ENCODE peak calls at places on chromosomes 7 and 10, in five cellular contexts. One of them, this sample, is unnamed.
A peak's percentile ranks its signal among the peaks of the same experiment; 100 is the strongest.

GRCh38 chr7:36875794-36876193 is 151.5 kb upstream of the AOAH start:
- DNase-seq in A172: no peak
- DNase-seq in AG08396: no peak
- DNase-seq in stimulated activated CD8-positive, alpha-beta memory T cell treated with anti-CD3 and anti-CD28 coated beads, Interleukin-2, amount 100 ng/mL, for 48 hours: no peak
- DNase-seq in naive thymus-derived CD8-positive, alpha-beta T cell: no peak
- DNase-seq in this sample: no peak

GRCh38 chr7:77269360-77270075 is 69.9 kb upstream of the FGL2 start:
- DNase-seq in naive thymus-derived CD8-positive, alpha-beta T cell: no peak
- DNase-seq in stimulated activated CD8-positive, alpha-beta memory T cell treated with anti-CD3 and anti-CD28 coated beads, Interleukin-2, amount 100 ng/mL, for 48 hours: no peak
- DNase-seq in A172: no peak
- DNase-seq in AG08396: no peak
- DNase-seq in this sample: no peak

GRCh38 chr10:63703113-63703670 is 182.0 kb downstream of the REEP3 start:
- DNase-seq in naive thymus-derived CD8-positive, alpha-beta T cell: no peak
- DNase-seq in A172: no peak
- DNase-seq in stimulated activated CD8-positive, alpha-beta memory T cell treated with anti-CD3 and anti-CD28 coated beads, Interleukin-2, amount 100 ng/mL, for 48 hours: no peak
- DNase-seq in AG08396: no peak
- DNase-seq in this sample: peak; percentile 67

GRCh38 chr10:46287846-46288480 is 1.2 kb downstream of the ANTXRL start:
- DNase-seq in naive thymus-derived CD8-positive, alpha-beta T cell: no peak
- DNase-seq in A172: no peak
- DNase-seq in AG08396: no peak
- DNase-seq in stimulated activated CD8-positive, alpha-beta memory T cell treated with anti-CD3 and anti-CD28 coated beads, Interleukin-2, amount 100 ng/mL, for 48 hours: no peak
- DNase-seq in this sample: no peak

GRCh38 chr10:75398630-75399460 is 2.7 kb downstream of the ZNF503 start:
- DNase-seq in stimulated activated CD8-positive, alpha-beta memory T cell treated with anti-CD3 and anti-CD28 coated beads, Interleukin-2, amount 100 ng/mL, for 48 hours: no peak
- DNase-seq in naive thymus-derived CD8-positive, alpha-beta T cell: no peak
- DNase-seq in A172: no peak
- DNase-seq in AG08396: peak; percentile 46
- DNase-seq in this sample: no peak

GRCh38 chr10:113412161-113412560 is 140.7 kb upstream of the HABP2 start:
- DNase-seq in stimulated activated CD8-positive, alpha-beta memory T cell treated with anti-CD3 and anti-CD28 coated beads, Interleukin-2, amount 100 ng/mL, for 48 hours: no peak
- DNase-seq in naive thymus-derived CD8-positive, alpha-beta T cell: no peak
- DNase-seq in AG08396: no peak
- DNase-seq in A172: no peak
- DNase-seq in this sample: no peak

GRCh38 chr10:125123363-125124113 is 36.8 kb downstream of the CTBP2 start:
- DNase-seq in naive thymus-derived CD8-positive, alpha-beta T cell: no peak
- DNase-seq in A172: peak; percentile 86
- DNase-seq in stimulated activated CD8-positive, alpha-beta memory T cell treated with anti-CD3 and anti-CD28 coated beads, Interleukin-2, amount 100 ng/mL, for 48 hours: no peak
- DNase-seq in AG08396: peak; percentile 83
- DNase-seq in this sample: no peak

GRCh38 chr7:135862586-135863361 is 114.2 kb upstream of the FAM180A start:
- DNase-seq in AG08396: no peak
- DNase-seq in naive thymus-derived CD8-positive, alpha-beta T cell: no peak
- DNase-seq in A172: no peak
- DNase-seq in stimulated activated CD8-positive, alpha-beta memory T cell treated with anti-CD3 and anti-CD28 coated beads, Interleukin-2, amount 100 ng/mL, for 48 hours: no peak
- DNase-seq in this sample: no peak

GRCh38 chr10:68900427-68901105 is 549 bp upstream of the DDX50 start:
- DNase-seq in A172: no peak
- DNase-seq in naive thymus-derived CD8-positive, alpha-beta T cell: no peak
- DNase-seq in AG08396: no peak
- DNase-seq in stimulated activated CD8-positive, alpha-beta memory T cell treated with anti-CD3 and anti-CD28 coated beads, Interleukin-2, amount 100 ng/mL, for 48 hours: peak; percentile 45
- DNase-seq in this sample: no peak

GRCh38 chr10:119871881-119872609 is 598 bp downstream of the MCMBP start:
- DNase-seq in stimulated activated CD8-positive, alpha-beta memory T cell treated with anti-CD3 and anti-CD28 coated beads, Interleukin-2, amount 100 ng/mL, for 48 hours: peak; percentile 44
- DNase-seq in AG08396: peak; percentile 39
- DNase-seq in naive thymus-derived CD8-positive, alpha-beta T cell: peak; percentile 56
- DNase-seq in A172: peak; percentile 32
- DNase-seq in this sample: peak; percentile 43

GRCh38 chr10:95480901-95481491 is 80.2 kb downstream of the SORBS1 start:
- DNase-seq in stimulated activated CD8-positive, alpha-beta memory T cell treated with anti-CD3 and anti-CD28 coated beads, Interleukin-2, amount 100 ng/mL, for 48 hours: no peak
- DNase-seq in naive thymus-derived CD8-positive, alpha-beta T cell: no peak
- DNase-seq in AG08396: no peak
- DNase-seq in A172: no peak
- DNase-seq in this sample: no peak

GRCh38 chr10:5632430-5632829 is 34.0 kb downstream of the ASB13 start:
- DNase-seq in AG08396: no peak
- DNase-seq in naive thymus-derived CD8-positive, alpha-beta T cell: no peak
- DNase-seq in A172: peak; percentile 11
- DNase-seq in stimulated activated CD8-positive, alpha-beta memory T cell treated with anti-CD3 and anti-CD28 coated beads, Interleukin-2, amount 100 ng/mL, for 48 hours: no peak
- DNase-seq in this sample: no peak

GRCh38 chr7:84236398-84236797 is 41.8 kb upstream of the SEMA3A start:
- DNase-seq in stimulated activated CD8-positive, alpha-beta memory T cell treated with anti-CD3 and anti-CD28 coated beads, Interleukin-2, amount 100 ng/mL, for 48 hours: no peak
- DNase-seq in naive thymus-derived CD8-positive, alpha-beta T cell: no peak
- DNase-seq in AG08396: no peak
- DNase-seq in A172: peak; percentile 21
- DNase-seq in this sample: no peak

GRCh38 chr10:35924726-35925125 is 282.6 kb upstream of the FZD8 start:
- DNase-seq in stimulated activated CD8-positive, alpha-beta memory T cell treated with anti-CD3 and anti-CD28 coated beads, Interleukin-2, amount 100 ng/mL, for 48 hours: no peak
- DNase-seq in naive thymus-derived CD8-positive, alpha-beta T cell: no peak
- DNase-seq in A172: no peak
- DNase-seq in AG08396: no peak
- DNase-seq in this sample: no peak

GRCh38 chr10:70761031-70761601 is 24.1 kb downstream of the TBATA start:
- DNase-seq in A172: no peak
- DNase-seq in naive thymus-derived CD8-positive, alpha-beta T cell: no peak
- DNase-seq in stimulated activated CD8-positive, alpha-beta memory T cell treated with anti-CD3 and anti-CD28 coated beads, Interleukin-2, amount 100 ng/mL, for 48 hours: no peak
- DNase-seq in AG08396: no peak
- DNase-seq in this sample: no peak

GRCh38 chr10:120593693-120594092 is 136.7 kb downstream of the PLPP4 start:
- DNase-seq in AG08396: no peak
- DNase-seq in naive thymus-derived CD8-positive, alpha-beta T cell: no peak
- DNase-seq in stimulated activated CD8-positive, alpha-beta memory T cell treated with anti-CD3 and anti-CD28 coated beads, Interleukin-2, amount 100 ng/mL, for 48 hours: no peak
- DNase-seq in A172: no peak
- DNase-seq in this sample: no peak

GRCh38 chr7:2624293-2624881 is 7.4 kb upstream of the TTYH3 start:
- DNase-seq in naive thymus-derived CD8-positive, alpha-beta T cell: no peak
- DNase-seq in stimulated activated CD8-positive, alpha-beta memory T cell treated with anti-CD3 and anti-CD28 coated beads, Interleukin-2, amount 100 ng/mL, for 48 hours: no peak
- DNase-seq in A172: peak; percentile 68
- DNase-seq in AG08396: no peak
- DNase-seq in this sample: no peak

GRCh38 chr7:46942574-46942973 is 639.3 kb downstream of the TNS3 start:
- DNase-seq in naive thymus-derived CD8-positive, alpha-beta T cell: no peak
- DNase-seq in A172: no peak
- DNase-seq in stimulated activated CD8-positive, alpha-beta memory T cell treated with anti-CD3 and anti-CD28 coated beads, Interleukin-2, amount 100 ng/mL, for 48 hours: no peak
- DNase-seq in AG08396: no peak
- DNase-seq in this sample: no peak

GRCh38 chr10:86035791-86036543 is 330.6 kb downstream of the GRID1 start:
- DNase-seq in stimulated activated CD8-positive, alpha-beta memory T cell treated with anti-CD3 and anti-CD28 coated beads, Interleukin-2, amount 100 ng/mL, for 48 hours: no peak
- DNase-seq in AG08396: no peak
- DNase-seq in naive thymus-derived CD8-positive, alpha-beta T cell: no peak
- DNase-seq in A172: no peak
- DNase-seq in this sample: no peak

GRCh38 chr7:82146491-82146890 is 297.1 kb downstream of the CACNA2D1 start:
- DNase-seq in A172: no peak
- DNase-seq in stimulated activated CD8-positive, alpha-beta memory T cell treated with anti-CD3 and anti-CD28 coated beads, Interleukin-2, amount 100 ng/mL, for 48 hours: no peak
- DNase-seq in naive thymus-derived CD8-positive, alpha-beta T cell: no peak
- DNase-seq in AG08396: no peak
- DNase-seq in this sample: no peak

GRCh38 chr10:95263864-95264226 is 27.0 kb downstream of the PDLIM1 start:
- DNase-seq in naive thymus-derived CD8-positive, alpha-beta T cell: no peak
- DNase-seq in A172: no peak
- DNase-seq in stimulated activated CD8-positive, alpha-beta memory T cell treated with anti-CD3 and anti-CD28 coated beads, Interleukin-2, amount 100 ng/mL, for 48 hours: no peak
- DNase-seq in AG08396: no peak
- DNase-seq in this sample: no peak

GRCh38 chr10:77282163-77282562 is 355.4 kb downstream of the KCNMA1 start:
- DNase-seq in naive thymus-derived CD8-positive, alpha-beta T cell: no peak
- DNase-seq in AG08396: no peak
- DNase-seq in A172: no peak
- DNase-seq in stimulated activated CD8-positive, alpha-beta memory T cell treated with anti-CD3 and anti-CD28 coated beads, Interleukin-2, amount 100 ng/mL, for 48 hours: no peak
- DNase-seq in this sample: no peak

GRCh38 chr10:95788830-95789229 is 32.9 kb downstream of the ENTPD1 start:
- DNase-seq in A172: peak; percentile 10
- DNase-seq in stimulated activated CD8-positive, alpha-beta memory T cell treated with anti-CD3 and anti-CD28 coated beads, Interleukin-2, amount 100 ng/mL, for 48 hours: no peak
- DNase-seq in naive thymus-derived CD8-positive, alpha-beta T cell: no peak
- DNase-seq in AG08396: peak; percentile 39
- DNase-seq in this sample: no peak

GRCh38 chr7:120512701-120513100 is 239.7 kb downstream of the KCND2 start:
- DNase-seq in stimulated activated CD8-positive, alpha-beta memory T cell treated with anti-CD3 and anti-CD28 coated beads, Interleukin-2, amount 100 ng/mL, for 48 hours: no peak
- DNase-seq in AG08396: no peak
- DNase-seq in naive thymus-derived CD8-positive, alpha-beta T cell: no peak
- DNase-seq in A172: no peak
- DNase-seq in this sample: no peak